ENCODE peak calls at places on chromosomes 13 and 19, in six cellular contexts. H is A549, G is K562, Q is upper lobe of left lung, K is HepG2, T is GM12878. Y is an unnamed sample.

GRCh38 chr19:40530091-40530901 is 46.4 kb upstream of the SHKBP1 start:
- ATAC-seq in H (peak), G (peak), Q (no peak), K (no peak), T (no peak), Y (no peak)

GRCh38 chr19:660793-661426 is 2.1 kb downstream of the RNF126 start:
- ATAC-seq in H (no peak), G (no peak), Q (no peak), K (peak), T (peak), Y (no peak)

GRCh38 chr13:42049454-42049780 is 969 bp downstream of the DGKH start:
- ATAC-seq in H (no peak), G (peak), Q (peak), K (no peak), T (peak), Y (no peak)

GRCh38 chr13:97880298-97880675 is 73.2 kb upstream of the IPO5 start:
- ATAC-seq in H (no peak), G (no peak), Q (no peak), K (no peak), T (no peak), Y (no peak)

GRCh38 chr19:52936151-52936957 is 13.1 kb upstream of the ZNF888 start:
- ATAC-seq in H (no peak), G (peak), Q (no peak), K (peak), T (peak), Y (no peak)

GRCh38 chr19:38213911-38214625 is 10.0 kb downstream of the DPF1 start:
- ATAC-seq in H (peak), G (no peak), Q (no peak), K (no peak), T (peak), Y (no peak)

GRCh38 chr19:12838182-12838890 is at the start of gene MAST1:
- ATAC-seq in H (peak), G (peak), Q (peak), K (peak), T (peak), Y (peak)

GRCh38 chr13:73338389-73338788 is 279.6 kb downstream of the KLF5 start:
- ATAC-seq in H (no peak), G (no peak), Q (no peak), K (no peak), T (no peak), Y (no peak)

GRCh38 chr13:103006706-103007426 is 59.4 kb downstream of the SLC10A2 start:
- ATAC-seq in H (no peak), G (no peak), Q (no peak), K (no peak), T (peak), Y (no peak)

GRCh38 chr19:16649734-16650133 is 10.2 kb downstream of the SMIM7 start:
- ATAC-seq in H (no peak), G (no peak), Q (peak), K (no peak), T (no peak), Y (peak)

GRCh38 chr13:76474356-76474755 is 411.8 kb downstream of the KCTD12 start:
- ATAC-seq in H (no peak), G (no peak), Q (no peak), K (no peak), T (no peak), Y (no peak)

GRCh38 chr19:55145241-55145640 is 3.8 kb downstream of the TNNT1 start:
- ATAC-seq in H (no peak), G (no peak), Q (no peak), K (no peak), T (no peak), Y (no peak)

GRCh38 chr13:99740261-99740979 is 231.1 kb downstream of the ZIC5 start:
- ATAC-seq in H (no peak), G (no peak), Q (no peak), K (no peak), T (no peak), Y (no peak)

GRCh38 chr19:4988770-4989251 is 19.9 kb downstream of the KDM4B start:
- ATAC-seq in H (peak), G (no peak), Q (peak), K (no peak), T (no peak), Y (peak)

GRCh38 chr13:31887311-31887710 is 144.3 kb upstream of the FRY start:
- ATAC-seq in H (no peak), G (no peak), Q (peak), K (no peak), T (no peak), Y (no peak)

GRCh38 chr13:108850706-108851105 is 221.3 kb downstream of the MYO16 start:
- ATAC-seq in H (no peak), G (no peak), Q (no peak), K (no peak), T (no peak), Y (no peak)

GRCh38 chr19:45712699-45713067 is 18.0 kb downstream of the FBXO46 start:
- ATAC-seq in H (no peak), G (no peak), Q (no peak), K (no peak), T (no peak), Y (no peak)

GRCh38 chr13:106503272-106503671 is 32.2 kb downstream of the EFNB2 start:
- ATAC-seq in H (no peak), G (no peak), Q (no peak), K (no peak), T (no peak), Y (no peak)

GRCh38 chr19:41548954-41549688 is 26.8 kb upstream of the CEACAM21 start:
- ATAC-seq in H (no peak), G (peak), Q (peak), K (no peak), T (peak), Y (no peak)

GRCh38 chr13:43978688-43979087 is 99.0 kb downstream of the LACC1 start:
- ATAC-seq in H (no peak), G (no peak), Q (no peak), K (no peak), T (no peak), Y (no peak)

GRCh38 chr19:39474139-39474620 is 6.5 kb upstream of the TIMM50 start:
- ATAC-seq in H (peak), G (peak), Q (peak), K (peak), T (peak), Y (peak)

GRCh38 chr19:55156202-55157063 is 1.1 kb downstream of the TNNI3 start:
- ATAC-seq in H (peak), G (peak), Q (no peak), K (peak), T (peak), Y (no peak)

GRCh38 chr19:16018106-16018755 is 58.1 kb upstream of the TPM4 start:
- ATAC-seq in H (no peak), G (no peak), Q (no peak), K (no peak), T (no peak), Y (no peak)

GRCh38 chr13:40568672-40569350 is 97.6 kb downstream of the FOXO1 start:
- ATAC-seq in H (no peak), G (no peak), Q (no peak), K (peak), T (no peak), Y (no peak)

GRCh38 chr13:91889641-91890040 is 491.2 kb downstream of the GPC5 start:
- ATAC-seq in H (no peak), G (no peak), Q (no peak), K (no peak), T (no peak), Y (no peak)

GRCh38 chr13:76667551-76667950 is 218.7 kb downstream of the KCTD12 start:
- ATAC-seq in H (no peak), G (no peak), Q (peak), K (no peak), T (peak), Y (peak)

GRCh38 chr19:45469835-45470146 is 2.0 kb downstream of the FOSB start:
- ATAC-seq in H (no peak), G (peak), Q (peak), K (peak), T (peak), Y (no peak)

GRCh38 chr13:101612736-101613135 is 160.3 kb downstream of the ITGBL1 start:
- ATAC-seq in H (no peak), G (no peak), Q (no peak), K (no peak), T (no peak), Y (no peak)

GRCh38 chr13:38687246-38688229 is 661 bp downstream of the FREM2 start:
- ATAC-seq in H (no peak), G (no peak), Q (peak), K (peak), T (peak), Y (peak)

GRCh38 chr19:43984687-43985000 is 656 bp downstream of the ZNF155 start:
- ATAC-seq in H (peak), G (peak), Q (peak), K (peak), T (peak), Y (peak)

DNA sequence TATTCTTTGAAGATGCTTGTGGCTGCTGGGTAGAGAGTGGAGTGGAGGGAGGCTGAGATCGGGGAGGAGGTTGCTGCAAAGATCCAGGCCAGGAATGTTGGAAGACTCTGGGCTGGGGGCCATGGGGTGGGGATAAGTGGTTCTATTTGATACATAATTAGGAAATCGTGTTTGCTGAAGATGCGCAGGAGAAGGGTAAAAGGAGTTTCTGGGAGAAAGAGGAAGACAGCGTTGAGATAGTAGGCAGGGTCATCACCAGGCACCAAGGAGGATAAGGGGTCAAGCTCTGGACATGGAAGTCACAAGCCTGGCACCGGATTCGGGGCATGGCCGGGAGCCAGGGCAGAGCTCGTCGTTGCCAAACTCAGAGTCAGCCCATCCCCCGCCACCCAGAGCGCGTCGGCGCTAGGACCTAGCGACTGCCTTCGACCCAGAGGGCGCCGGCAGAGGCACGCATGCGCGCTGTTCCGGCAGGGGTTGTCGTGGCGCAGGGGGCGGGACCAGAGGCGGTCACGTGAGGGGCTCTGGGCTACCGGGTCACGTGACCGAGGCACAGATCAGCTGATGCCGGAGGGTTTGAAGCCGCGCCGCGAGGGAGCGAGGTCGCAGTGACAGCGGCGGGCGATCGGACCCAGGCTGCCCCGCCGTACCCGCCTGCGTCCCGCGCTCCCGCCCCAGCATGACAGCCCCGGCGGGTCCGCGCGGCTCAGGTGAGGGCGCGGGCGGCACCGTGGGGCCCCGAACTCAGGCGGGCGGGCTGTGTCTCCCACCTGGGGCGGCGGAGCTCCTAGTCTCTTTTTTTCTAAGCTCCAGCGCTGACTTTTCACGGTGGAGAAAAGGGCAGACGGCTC is at the start of gene MCOLN1:
- ATAC-seq in H (peak), G (peak), Q (peak), K (peak), T (peak), Y (peak)
- TF ChIP-seq POLR2A in H (peak), G (peak), Q (peak), K (no peak), T (peak), Y (peak)

DNA sequence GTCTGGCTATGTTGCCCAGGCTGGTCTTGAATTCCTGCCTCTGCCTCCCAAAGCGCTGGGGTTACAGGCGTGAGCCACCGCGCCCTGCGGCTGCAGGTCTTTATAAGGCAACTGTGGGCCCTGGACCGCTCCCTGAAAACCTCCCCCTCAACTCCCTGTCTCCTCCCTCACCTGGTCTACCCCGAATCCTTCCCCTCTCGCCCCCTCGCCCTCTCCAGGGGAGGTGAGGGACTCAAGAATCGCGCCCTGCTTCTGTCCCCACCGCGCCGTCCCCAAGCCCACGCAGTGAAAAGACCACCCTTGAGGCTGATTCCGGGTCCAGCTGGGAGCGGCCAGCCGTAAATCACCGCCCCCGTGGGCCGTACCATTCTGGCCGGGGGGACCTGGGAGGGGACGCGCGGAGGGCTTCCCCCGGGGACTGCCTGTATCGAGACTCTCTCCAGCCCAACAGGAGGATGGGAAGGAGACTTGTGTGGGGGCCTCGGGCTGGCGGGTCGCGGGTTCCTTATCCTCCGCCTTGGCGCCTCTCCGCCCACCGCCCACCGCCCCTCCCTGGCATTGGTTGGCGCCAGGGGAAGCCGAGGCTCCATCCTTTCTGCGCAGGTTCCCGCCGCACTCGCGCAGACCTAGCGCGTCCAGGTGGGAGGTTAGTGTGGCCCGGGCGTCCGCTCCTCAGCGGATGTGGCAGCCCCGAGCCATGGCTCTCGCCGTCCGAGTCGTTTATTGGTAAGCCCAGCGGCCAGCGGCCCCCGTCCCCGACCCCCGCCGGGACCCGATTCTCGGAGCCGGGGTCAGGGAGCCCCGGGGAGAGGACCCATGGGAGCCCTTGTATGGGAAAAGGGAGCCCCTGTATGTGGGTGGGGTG is at the start of gene SELENOW:
- ATAC-seq in H (peak), G (peak), Q (peak), K (peak), T (peak), Y (peak)
- TF ChIP-seq EP300 in H (no peak), G (no peak), Q (no peak), K (no peak), T (no peak), Y (no peak)

GRCh38 chr19:14118165-14119051 is 846 bp upstream of the PRKACA start:
- ATAC-seq in H (peak), G (peak), Q (peak), K (peak), T (peak), Y (peak)
- TF ChIP-seq POLR2A in H (no peak), G (peak), Q (peak), K (peak), T (peak), Y (peak)

GRCh38 chr13:113762538-113762937 is 3.5 kb downstream of the TMEM255B start:
- ATAC-seq in H (no peak), G (no peak), Q (no peak), K (no peak), T (no peak), Y (no peak)

GRCh38 chr13:113763254-113763653 is 4.2 kb downstream of the TMEM255B start:
- ATAC-seq in H (no peak), G (no peak), Q (no peak), K (no peak), T (no peak), Y (no peak)

GRCh38 chr13:113759525-113760137 is 605 bp downstream of the TMEM255B start:
- ATAC-seq in H (peak), G (peak), Q (peak), K (peak), T (no peak), Y (peak)

GRCh38 chr13:113762075-113762474 is 3.0 kb downstream of the TMEM255B start:
- ATAC-seq in H (no peak), G (no peak), Q (no peak), K (no peak), T (no peak), Y (no peak)

DNA sequence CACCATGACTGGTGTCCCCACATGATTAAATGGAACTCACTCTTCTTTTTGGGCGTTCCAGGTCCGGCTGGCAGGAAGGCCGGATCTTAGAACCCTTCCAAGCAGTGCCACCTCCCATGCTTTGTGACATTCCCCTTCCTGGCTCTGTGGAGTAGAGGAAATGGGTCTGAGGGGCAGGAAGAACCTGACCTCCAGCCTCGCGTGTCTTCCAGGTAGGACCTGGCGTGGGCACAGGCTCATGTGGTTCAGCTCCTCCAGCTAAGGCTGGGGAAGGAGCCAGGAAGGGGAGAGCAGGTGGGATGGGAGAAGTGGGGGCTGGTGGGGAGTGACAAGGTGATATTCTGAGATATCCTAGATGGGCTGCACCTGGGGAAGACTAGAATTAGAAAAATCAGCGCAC is 2.1 kb downstream of the TMEM255B start:
- ATAC-seq in H (no peak), G (no peak), Q (no peak), K (no peak), T (no peak), Y (no peak)
- TF ChIP-seq EP300 in H (no peak), G (no peak), Q (no peak), K (no peak), T (no peak), Y (no peak)

GRCh38 chr19:58451358-58452101 is at the start of gene ZNF324B:
- ATAC-seq in H (peak), G (peak), Q (peak), K (peak), T (peak), Y (peak)
- TF ChIP-seq POLR2A in H (peak), G (peak), Q (peak), K (no peak), T (peak), Y (peak)

GRCh38 chr19:49642488-49643035 is 553 bp downstream of the SCAF1 start:
- ATAC-seq in H (no peak), G (no peak), Q (no peak), K (no peak), T (no peak), Y (no peak)

GRCh38 chr19:49638360-49638759 is 1.6 kb downstream of the RRAS start:
- ATAC-seq in H (peak), G (no peak), Q (no peak), K (no peak), T (no peak), Y (no peak)

GRCh38 chr19:49641688-49642487 is at the start of gene SCAF1:
- ATAC-seq in H (peak), G (peak), Q (peak), K (peak), T (peak), Y (peak)

GRCh38 chr19:49639401-49640112 is 386 bp downstream of the RRAS start:
- ATAC-seq in H (no peak), G (no peak), Q (no peak), K (no peak), T (no peak), Y (no peak)

DNA sequence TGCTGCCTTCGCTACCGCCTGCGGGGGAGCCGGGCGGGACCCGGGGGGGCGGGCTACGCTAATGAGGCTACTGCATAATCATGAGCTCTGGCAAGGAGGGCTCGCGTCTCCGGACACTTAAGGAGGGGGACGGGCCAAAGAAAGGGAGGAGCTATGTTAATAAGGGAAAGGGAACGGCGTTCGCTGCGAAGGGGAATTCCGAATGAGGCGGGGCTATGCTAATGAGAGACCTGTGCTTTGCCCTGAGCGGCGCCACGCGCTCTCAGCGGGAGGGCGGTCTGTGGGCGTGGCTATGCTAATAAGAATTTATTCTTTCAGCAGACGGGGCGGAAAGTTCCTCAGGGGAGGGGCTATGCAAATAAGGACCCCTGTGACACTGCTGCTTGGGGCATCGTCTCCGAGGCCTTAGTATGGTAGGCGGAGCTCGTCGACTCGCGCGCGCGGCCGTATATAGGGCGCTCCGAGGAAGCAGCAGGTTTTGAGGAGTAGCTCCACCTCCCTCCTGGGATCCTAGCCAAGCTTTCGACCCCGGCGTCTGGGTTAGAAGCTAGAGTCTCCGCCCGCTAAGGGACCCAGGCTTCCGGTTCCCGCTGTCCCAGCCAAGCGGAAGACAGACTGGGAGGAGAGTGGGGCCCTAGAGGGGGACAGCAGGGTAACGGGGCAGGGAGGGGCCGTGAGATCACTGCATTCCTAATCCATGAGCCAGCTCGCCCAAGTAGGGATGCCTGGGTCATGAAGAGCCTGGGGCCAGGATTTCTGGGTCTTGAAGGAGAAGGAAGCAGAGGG is at the start of gene RRAS:
- ATAC-seq in H (peak), G (peak), Q (peak), K (peak), T (peak), Y (peak)
- TF ChIP-seq EP300 in H (peak), G (peak), Q (peak), K (peak), T (no peak), Y (no peak)

DNA sequence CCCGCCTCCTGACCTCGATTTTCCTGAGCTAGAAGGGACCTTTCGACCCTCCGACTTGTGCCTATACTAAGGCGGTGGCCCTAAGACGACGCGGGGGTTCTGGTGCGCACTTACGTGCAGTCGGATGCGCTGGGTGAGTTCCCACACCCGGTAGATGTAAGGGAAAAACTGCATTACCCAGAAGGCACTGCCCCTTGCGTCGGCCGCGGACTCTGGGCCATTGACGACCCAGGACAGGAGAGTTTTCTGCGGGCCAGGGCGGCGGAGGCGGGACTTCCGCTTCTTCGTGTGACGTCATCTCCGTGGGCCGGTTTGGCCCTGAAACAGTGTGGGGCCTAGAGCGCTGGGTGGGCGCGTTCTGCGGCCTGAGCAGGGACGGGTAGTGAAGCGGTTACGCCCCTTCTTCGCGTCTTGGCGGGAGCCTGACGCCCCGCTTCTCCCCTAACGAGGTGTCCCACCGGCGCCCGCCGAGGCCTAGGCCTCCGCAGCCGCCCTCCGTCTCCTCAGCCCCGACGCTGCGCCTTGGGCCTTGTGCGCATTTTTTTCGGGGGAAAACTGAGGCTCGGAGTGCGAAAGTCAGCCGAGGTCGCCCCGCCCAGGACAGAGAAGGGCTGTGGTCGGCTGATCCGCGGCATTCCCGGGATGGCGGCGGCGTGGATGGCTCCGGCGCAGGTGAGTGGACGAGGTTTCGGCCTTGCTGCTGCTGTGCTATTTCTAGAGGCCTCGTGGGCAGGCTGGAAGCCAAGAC is at the start of gene ZNF460:
- ATAC-seq in H (peak), G (peak), Q (peak), K (peak), T (peak), Y (peak)
- TF ChIP-seq POLR2A in H (peak), G (peak), Q (peak), K (peak), T (peak), Y (peak)

Y was measured in gastroesophageal sphincter.